ENCODE peak calls at places on chromosomes 6 and 20, in four cellular contexts. Y, O, T and G are unnamed samples.

GRCh38 chr20:62147125-62147524 is 3.6 kb downstream of the SS18L1 start:
- DNase-seq in Y (no peak), O (no peak), T (no peak), G (no peak)

GRCh38 chr20:48718914-48719578 is 108.8 kb downstream of the PREX1 start:
- DNase-seq in Y (no peak), O (peak), T (no peak), G (no peak)

GRCh38 chr6:168418631-168419250 is 22.2 kb upstream of the SMOC2 start:
- DNase-seq in Y (no peak), O (no peak), T (no peak), G (no peak)

GRCh38 chr6:5235830-5236229 is 24.9 kb downstream of the LYRM4 start:
- DNase-seq in Y (no peak), O (no peak), T (no peak), G (no peak)

GRCh38 chr6:7016238-7016637 is 91.5 kb upstream of the RREB1 start:
- DNase-seq in Y (no peak), O (peak), T (no peak), G (no peak)

GRCh38 chr6:90216081-90216977 is 80.3 kb downstream of the BACH2 start:
- DNase-seq in Y (peak), O (peak), T (no peak), G (no peak)

GRCh38 chr20:63482021-63482587 is 9.6 kb upstream of the KCNQ2 start:
- DNase-seq in Y (no peak), O (no peak), T (no peak), G (no peak)

GRCh38 chr20:64196831-64197418 is 32.7 kb downstream of the MYT1 start:
- DNase-seq in Y (no peak), O (no peak), T (no peak), G (no peak)

GRCh38 chr6:67683960-67684359 is 951.1 kb upstream of the ADGRB3 start:
- DNase-seq in Y (no peak), O (peak), T (no peak), G (no peak)

GRCh38 chr6:32140420-32141046 is 10.4 kb upstream of the FKBPL start:
- DNase-seq in Y (no peak), O (no peak), T (no peak), G (no peak)

GRCh38 chr20:25177890-25178321 is 17.6 kb upstream of the ENTPD6 start:
- DNase-seq in Y (no peak), O (no peak), T (no peak), G (no peak)

GRCh38 chr6:30914076-30914853 is at the start of gene VARS2:
- DNase-seq in Y (peak), O (peak), T (peak), G (peak)
- TF ChIP-seq CTCF in Y (peak), O (peak), T (no peak), G (no peak)

GRCh38 chr6:30202366-30202765 is 10.8 kb downstream of the TRIM26 start:
- DNase-seq in Y (no peak), O (no peak), T (no peak), G (no peak)

GRCh38 chr6:30211306-30211705 is 1.9 kb downstream of the TRIM26 start:
- DNase-seq in Y (no peak), O (no peak), T (no peak), G (no peak)

GRCh38 chr6:30206799-30207618 is 6.2 kb downstream of the TRIM26 start:
- DNase-seq in Y (peak), O (no peak), T (no peak), G (no peak)

GRCh38 chr6:30207619-30208295 is 5.4 kb downstream of the TRIM26 start:
- DNase-seq in Y (no peak), O (no peak), T (no peak), G (no peak)

GRCh38 chr6:30206152-30206551 is 7.1 kb downstream of the TRIM26 start:
- DNase-seq in Y (no peak), O (no peak), T (no peak), G (no peak)
- TF ChIP-seq CTCF in Y (no peak), O (no peak), T (no peak), G (no peak)

GRCh38 chr6:3851839-3852238 is 2.7 kb downstream of the FAM50B start:
- DNase-seq in Y (no peak), O (no peak), T (no peak), G (no peak)
- TF ChIP-seq CTCF in Y (no peak), O (no peak), T (no peak), G (no peak)

GRCh38 chr6:117276778-117277177 is 11.4 kb downstream of the VGLL2 start:
- DNase-seq in Y (no peak), O (no peak), T (no peak), G (no peak)

GRCh38 chr6:117275205-117275604 is 9.8 kb downstream of the VGLL2 start:
- DNase-seq in Y (no peak), O (no peak), T (no peak), G (no peak)

GRCh38 chr6:117275711-117276110 is 10.4 kb downstream of the VGLL2 start:
- DNase-seq in Y (no peak), O (no peak), T (no peak), G (no peak)

DNA sequence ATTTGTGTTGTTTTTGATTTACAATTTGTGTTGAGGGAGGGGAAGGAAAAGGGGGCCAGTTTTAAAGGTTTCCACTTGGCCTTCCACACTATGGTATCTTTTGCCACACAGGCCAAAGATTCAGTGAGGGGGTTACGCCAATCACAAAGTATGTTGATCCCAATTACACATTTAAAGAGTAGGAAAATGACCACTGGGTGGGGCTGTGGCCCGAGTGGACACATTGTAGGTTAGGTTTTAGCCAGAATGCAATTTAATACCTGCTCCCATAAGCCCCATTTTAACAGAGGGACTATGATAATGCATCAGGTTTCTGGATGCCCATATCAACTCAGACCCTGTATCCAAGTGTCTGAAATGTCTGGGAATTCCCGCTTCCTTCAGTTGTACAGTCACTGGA is 15.6 kb downstream of the VGLL2 start:
- DNase-seq in Y (no peak), O (peak), T (peak), G (no peak)
- TF ChIP-seq CTCF in Y (peak), O (no peak), T (peak), G (no peak)

GRCh38 chr6:27873101-27874030 is 38.8 kb downstream of the OR2B2 start:
- DNase-seq in Y (peak), O (peak), T (no peak), G (peak)
- TF ChIP-seq CTCF in Y (no peak), O (no peak), T (no peak), G (no peak)

GRCh38 chr6:154457881-154458284 is 52.6 kb downstream of the CNKSR3 start:
- DNase-seq in Y (no peak), O (no peak), T (no peak), G (no peak)
- TF ChIP-seq CTCF in Y (no peak), O (no peak), T (no peak), G (no peak)